ENCODE peak calls at places on chromosomes 2 and 18, in six cellular contexts. P, K, D, B, X and E are unnamed samples.

GRCh38 chr2:10119601-10120157 is 2.9 kb upstream of the RRM2 start:
- DNase-seq in P (no peak), K (no peak), D (no peak), X (no peak), B (no peak), E (no peak)

GRCh38 chr2:42267530-42267929 is 93.5 kb downstream of the COX7A2L start:
- DNase-seq in K (no peak), P (no peak), X (no peak), D (no peak), B (no peak), E (no peak)

GRCh38 chr2:48567671-48568070 is 37.7 kb downstream of the STON1 start:
- DNase-seq in X (no peak), B (no peak), K (no peak), P (no peak), D (peak), E (no peak)

GRCh38 chr18:22168360-22168921 is 948 bp upstream of the GATA6 start:
- DNase-seq in B (peak), D (peak), X (peak), K (no peak), P (peak), E (no peak)

GRCh38 chr2:220335591-220335915 is 708.1 kb downstream of the SLC4A3 start:
- DNase-seq in K (no peak), P (no peak), D (peak), X (no peak), B (no peak), E (no peak)

GRCh38 chr2:56012216-56012615 is 88.6 kb upstream of the EFEMP1 start:
- DNase-seq in X (no peak), K (no peak), B (no peak), D (no peak), P (no peak), E (no peak)

GRCh38 chr2:111118455-111119003 is 2.2 kb upstream of the BCL2L11 start:
- DNase-seq in P (peak), X (no peak), B (no peak), D (no peak), K (no peak), E (peak)

GRCh38 chr2:11535899-11536344 is 2.1 kb downstream of the GREB1 start:
- DNase-seq in K (no peak), D (no peak), B (no peak), X (no peak), P (no peak), E (no peak)

GRCh38 chr18:31364190-31364589 is 12.4 kb upstream of the DSG4 start:
- DNase-seq in D (no peak), K (no peak), B (no peak), X (no peak), P (no peak), E (no peak)

GRCh38 chr2:174336403-174337336 is 1.9 kb downstream of the SP9 start:
- DNase-seq in P (no peak), D (no peak), K (peak), B (peak), X (no peak), E (no peak)

DNA sequence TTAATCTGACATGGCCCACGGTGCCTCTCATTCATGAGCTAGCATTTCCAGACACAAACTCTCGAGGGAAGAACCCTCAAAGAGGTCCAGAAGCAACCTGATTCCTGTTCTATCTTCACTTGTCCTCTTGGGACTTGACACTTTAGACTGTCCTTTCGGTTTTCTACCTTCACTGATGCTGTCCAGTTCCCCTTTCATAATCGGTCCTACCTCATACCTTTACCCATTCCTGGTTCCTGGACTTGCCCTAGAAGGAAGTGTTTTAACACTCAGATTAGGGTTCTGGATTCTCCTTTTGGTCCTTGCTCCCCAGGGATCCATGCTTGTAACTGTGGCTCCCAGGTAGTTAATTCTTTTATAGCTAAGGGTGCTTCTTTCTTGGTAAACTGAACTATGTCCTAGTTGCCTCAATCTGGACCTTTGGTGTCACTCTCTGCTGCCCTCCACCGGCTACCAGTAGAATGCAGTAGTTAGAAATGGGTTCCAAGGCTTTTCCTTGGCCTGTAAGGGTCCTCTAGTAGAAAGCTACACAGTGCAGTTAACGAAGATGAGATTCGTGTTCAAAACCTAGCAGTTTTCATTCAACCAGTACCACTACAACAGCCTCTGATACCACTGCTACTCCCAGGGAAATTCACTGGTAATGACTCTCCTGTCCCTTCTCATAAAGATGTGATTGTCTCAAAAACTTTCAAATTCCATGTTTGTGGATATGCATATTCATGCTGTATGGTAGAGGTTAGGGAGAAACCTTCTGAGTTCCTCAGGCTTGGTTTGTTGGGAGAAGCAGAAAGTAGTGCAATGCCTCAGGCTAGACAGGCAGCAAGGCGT is 178.1 kb upstream of the CYP26B1 start:
- DNase-seq in P (no peak), D (peak), K (no peak), B (peak), X (no peak), E (no peak)
- TF ChIP-seq CTCF in P (peak), D (peak), K (peak), B (peak), X (no peak), E (peak)

DNA sequence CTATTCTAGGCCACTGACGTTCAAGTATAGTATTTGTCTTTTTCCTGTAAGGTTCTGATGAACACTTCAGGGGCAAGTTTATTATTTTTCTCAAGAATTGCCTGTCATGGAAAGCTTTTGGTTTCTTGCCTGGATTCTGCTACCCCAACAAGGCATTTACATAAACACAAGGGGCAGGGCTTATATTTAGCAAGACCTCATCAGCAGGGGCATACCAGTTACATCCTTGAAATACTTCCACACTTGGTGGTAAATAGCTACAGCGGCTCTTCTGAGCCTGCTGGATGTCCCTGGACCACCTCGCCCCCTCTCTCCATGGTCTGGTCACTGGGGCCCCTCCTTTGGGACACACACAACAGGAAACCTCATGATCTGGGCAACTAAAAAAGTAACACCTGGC is 44.6 kb downstream of the KCNE4 start:
- DNase-seq in K (no peak), P (no peak), X (no peak), D (no peak), B (no peak), E (no peak)
- H3K4me3 ChIP-seq in K (no peak), P (no peak), X (no peak), D (no peak), B (no peak), E (no peak)

DNA sequence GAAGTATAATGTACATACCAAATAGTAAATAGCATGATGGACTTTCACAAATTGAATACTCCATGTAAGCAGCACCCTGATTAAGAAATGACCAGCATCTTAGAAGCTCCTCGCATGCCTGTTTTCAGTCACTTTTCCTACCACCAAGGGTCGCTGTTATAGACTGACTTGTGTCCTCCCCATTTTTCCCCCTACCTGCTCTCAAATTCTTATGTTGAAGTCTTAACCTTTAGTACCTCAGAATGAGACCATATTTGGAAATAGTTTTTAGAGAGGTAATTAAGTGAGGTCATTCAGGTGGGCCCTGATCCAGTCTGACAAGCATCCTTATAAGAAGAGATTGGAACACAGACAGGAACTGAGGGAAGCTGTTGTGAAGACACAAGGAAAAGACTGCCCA is 125.9 kb downstream of the LYPD6 start:
- DNase-seq in K (no peak), X (no peak), D (no peak), P (no peak), B (no peak), E (no peak)
- TF ChIP-seq CTCF in K (no peak), X (no peak), D (no peak), P (no peak), B (no peak), E (no peak)

GRCh38 chr2:226796840-226797288 is 2.8 kb downstream of the IRS1 start:
- DNase-seq in K (no peak), B (no peak), X (peak), P (peak), D (no peak), E (peak)

GRCh38 chr2:226797289-226797988 is 2.2 kb downstream of the IRS1 start:
- DNase-seq in X (peak), P (peak), K (no peak), D (no peak), B (no peak), E (no peak)

GRCh38 chr2:226794751-226795171 is 4.9 kb downstream of the IRS1 start:
- DNase-seq in B (peak), P (no peak), X (peak), D (peak), K (no peak), E (no peak)

GRCh38 chr2:226795281-226796011 is 4.2 kb downstream of the IRS1 start:
- DNase-seq in X (peak), K (no peak), P (no peak), B (no peak), D (no peak), E (peak)

GRCh38 chr2:226796012-226796839 is 3.4 kb downstream of the IRS1 start:
- DNase-seq in P (peak), D (no peak), X (peak), K (no peak), B (no peak), E (no peak)
- H3K4me3 ChIP-seq in P (peak), D (no peak), X (peak), K (no peak), B (peak), E (peak)